ENCODE peak calls at places on chromosomes 13 and 19, in six cellular contexts. M is breast epithelium, P is stomach, Z is endothelial cell of umbilical vein, H is sigmoid colon, D is K562. W is an unnamed sample.

GRCh38 chr19:1945899-1946298 is 4.9 kb downstream of the CSNK1G2 start:
- DNase-seq in P (peak; percentile 40), H (peak; percentile 80), Z (peak; percentile 16), D (peak; percentile 58), M (no peak), W (no peak)

GRCh38 chr19:8585894-8586750 is 8.9 kb upstream of the MYO1F start:
- DNase-seq in M (no peak), H (no peak), Z (no peak), D (peak; percentile 80), P (peak; percentile 61), W (no peak)

GRCh38 chr19:12859546-12859945 is 21.2 kb downstream of the MAST1 start:
- DNase-seq in P (no peak), Z (no peak), M (no peak), H (no peak), D (no peak), W (no peak)

GRCh38 chr19:4181053-4181508 is 1.3 kb downstream of the SIRT6 start:
- DNase-seq in D (peak; percentile 75), Z (no peak), H (no peak), M (no peak), P (no peak), W (no peak)

GRCh38 chr19:40231544-40232424 is 5.3 kb upstream of the CCNP start:
- DNase-seq in Z (no peak), D (peak; percentile 75), P (no peak), M (no peak), H (no peak), W (no peak)

GRCh38 chr13:30164141-30164540 is 143.2 kb downstream of the KATNAL1 start:
- DNase-seq in P (no peak), H (no peak), M (no peak), Z (peak; percentile 56), D (no peak), W (no peak)

GRCh38 chr13:80030491-80030890 is 310.4 kb downstream of the SPRY2 start:
- DNase-seq in P (no peak), Z (peak; percentile 14), D (no peak), M (no peak), H (no peak), W (no peak)

GRCh38 chr13:41613984-41614581 is 156.7 kb downstream of the RGCC start:
- DNase-seq in H (peak; percentile 74), M (no peak), Z (peak; percentile 98), P (no peak), D (no peak), W (no peak)

GRCh38 chr19:35373492-35373891 is 2.6 kb downstream of the GPR42 start:
- DNase-seq in D (no peak), M (no peak), P (no peak), Z (no peak), H (no peak), W (no peak)

GRCh38 chr19:45154064-45154827 is 6.5 kb downstream of the NKPD1 start:
- DNase-seq in M (no peak), H (no peak), Z (peak; percentile 13), D (peak; percentile 85), P (no peak), W (no peak)

GRCh38 chr13:76638160-76638559 is 248.0 kb downstream of the KCTD12 start:
- DNase-seq in P (no peak), D (no peak), H (no peak), M (no peak), Z (no peak), W (no peak)

GRCh38 chr13:70027551-70027950 is 80.1 kb upstream of the ATXN8OS start:
- DNase-seq in H (no peak), M (no peak), Z (no peak), P (no peak), D (no peak), W (no peak)

GRCh38 chr19:11195681-11196080 is 1.7 kb downstream of the KANK2 start:
- DNase-seq in M (no peak), P (no peak), D (no peak), H (no peak), Z (no peak), W (no peak)

GRCh38 chr13:91017031-91017668 is 330.3 kb upstream of the MIR17HG start:
- DNase-seq in M (no peak), P (peak; percentile 28), Z (peak; percentile 12), H (no peak), D (peak; percentile 98), W (no peak)

GRCh38 chr13:37277435-37278144 is 172.1 kb upstream of the CSNK1A1L start:
- DNase-seq in P (no peak), D (no peak), M (no peak), Z (no peak), H (no peak), W (no peak)

GRCh38 chr13:75195479-75196111 is 286.4 kb downstream of the TBC1D4 start:
- DNase-seq in D (no peak), Z (no peak), P (no peak), H (no peak), M (no peak), W (no peak)

GRCh38 chr19:49056101-49056901 is 1.2 kb downstream of the CGB7 start:
- DNase-seq in M (no peak), Z (peak; percentile 62), P (peak; percentile 60), H (no peak), D (peak; percentile 91), W (peak; percentile 51)

GRCh38 chr13:22262328-22262920 is 591.6 kb downstream of the FGF9 start:
- DNase-seq in D (no peak), P (no peak), M (no peak), Z (no peak), H (no peak), W (no peak)

GRCh38 chr19:53898680-53899341 is 10.3 kb upstream of the CACNG7 start:
- DNase-seq in D (peak; percentile 96), M (no peak), P (no peak), H (no peak), Z (no peak), W (no peak)

GRCh38 chr19:6138066-6138465 is 2.6 kb downstream of the ACSBG2 start:
- DNase-seq in H (no peak), M (no peak), Z (no peak), P (no peak), D (no peak), W (no peak)

GRCh38 chr13:40389081-40389641 is 277.3 kb downstream of the FOXO1 start:
- DNase-seq in M (no peak), P (no peak), Z (no peak), D (no peak), H (no peak), W (no peak)

GRCh38 chr19:50036905-50037304 is 11.1 kb downstream of the ZNF473 start:
- DNase-seq in D (no peak), M (no peak), H (no peak), Z (no peak), P (no peak), W (no peak)

GRCh38 chr19:41799444-41800000 is 3.1 kb downstream of the CEACAM3 start:
- DNase-seq in P (no peak), M (no peak), H (no peak), Z (no peak), D (no peak), W (peak; percentile 28)

GRCh38 chr19:42280761-42281174 is 11.7 kb downstream of the CIC start:
- DNase-seq in Z (peak; percentile 39), H (no peak), M (no peak), P (no peak), D (peak; percentile 69), W (no peak)

GRCh38 chr19:15180451-15181390 is 20.1 kb downstream of the NOTCH3 start:
- DNase-seq in M (no peak), D (peak; percentile 90), H (no peak), Z (no peak), P (peak; percentile 70), W (peak; percentile 52)

GRCh38 chr19:28296506-28296905 is 916.4 kb downstream of the UQCRFS1 start:
- DNase-seq in H (no peak), Z (no peak), M (no peak), D (no peak), P (no peak), W (no peak)

GRCh38 chr13:111005364-111005763 is 90.5 kb upstream of the ANKRD10 start:
- DNase-seq in P (no peak), D (no peak), Z (no peak), M (no peak), H (no peak), W (no peak)
- TF ChIP-seq POLR2A in P (no peak), D (no peak), Z (no peak), M (no peak), H (no peak), W (no peak)

GRCh38 chr19:804419-805160 is 7.3 kb downstream of the PTBP1 start:
- DNase-seq in H (no peak), P (no peak), D (no peak), Z (no peak), M (no peak), W (no peak)
- TF ChIP-seq POLR2AphosphoS5 in H (no peak), P (no peak), D (peak; percentile 18), Z (no peak), M (no peak), W (no peak)

DNA sequence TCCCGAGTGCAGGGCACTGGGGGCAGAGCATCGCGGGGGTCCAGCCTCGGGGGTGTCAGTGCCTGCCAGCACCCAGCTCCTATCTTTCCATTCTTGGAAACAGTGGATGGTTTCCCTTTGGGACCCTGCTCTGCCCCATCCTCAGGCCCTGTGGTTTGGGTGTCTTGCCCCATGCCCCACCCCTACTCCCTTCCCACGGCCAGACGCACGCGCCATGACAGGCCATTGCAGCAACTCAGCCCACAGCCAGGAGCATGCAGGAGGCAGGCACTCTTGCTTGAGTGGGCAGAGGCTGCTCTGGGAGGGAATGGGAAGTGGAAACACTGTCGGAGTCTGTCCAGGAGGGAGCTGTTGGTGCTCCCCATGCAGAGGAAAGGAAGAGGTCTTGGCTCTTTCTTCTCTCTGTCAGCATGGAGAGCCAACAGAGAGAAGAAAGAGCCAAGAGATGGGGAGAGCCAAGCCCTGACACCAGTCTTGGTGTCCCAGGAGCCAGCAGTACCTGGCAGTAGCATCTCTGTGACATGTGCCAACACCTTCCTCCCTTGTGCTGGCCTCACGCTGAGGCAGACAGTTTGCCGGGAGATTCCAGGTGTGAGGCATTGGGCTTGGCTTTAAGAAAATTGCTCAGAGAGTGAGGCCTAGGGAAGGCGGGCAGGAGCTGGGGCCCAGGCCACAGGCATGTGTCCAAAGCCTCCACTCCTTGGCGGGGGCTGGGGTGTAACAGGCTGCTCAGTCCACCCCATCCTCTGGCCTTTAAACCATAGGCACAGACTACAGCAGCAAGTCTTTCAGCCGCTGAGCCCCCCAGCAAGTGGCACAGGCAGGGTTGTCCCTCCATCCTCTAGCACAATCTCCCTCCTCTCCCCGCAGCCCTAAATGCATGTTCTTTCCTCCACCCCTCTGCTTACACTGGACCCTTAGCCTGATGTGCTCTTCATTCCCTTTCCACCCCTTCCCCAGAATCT is 86.7 kb upstream of the UQCRFS1 start:
- DNase-seq in D (no peak), P (no peak), H (peak; percentile 40), M (no peak), Z (no peak), W (no peak)
- H3K27me3 ChIP-seq in D (peaks cover 20% of the 10 kb centered on the region), P (no peaks in the 10 kb centered on the region), H (no peaks in the 10 kb centered on the region), M (peaks cover 11% of the 10 kb centered on the region), Z (no peaks in the 10 kb centered on the region), W (no peaks in the 10 kb centered on the region)

DNA sequence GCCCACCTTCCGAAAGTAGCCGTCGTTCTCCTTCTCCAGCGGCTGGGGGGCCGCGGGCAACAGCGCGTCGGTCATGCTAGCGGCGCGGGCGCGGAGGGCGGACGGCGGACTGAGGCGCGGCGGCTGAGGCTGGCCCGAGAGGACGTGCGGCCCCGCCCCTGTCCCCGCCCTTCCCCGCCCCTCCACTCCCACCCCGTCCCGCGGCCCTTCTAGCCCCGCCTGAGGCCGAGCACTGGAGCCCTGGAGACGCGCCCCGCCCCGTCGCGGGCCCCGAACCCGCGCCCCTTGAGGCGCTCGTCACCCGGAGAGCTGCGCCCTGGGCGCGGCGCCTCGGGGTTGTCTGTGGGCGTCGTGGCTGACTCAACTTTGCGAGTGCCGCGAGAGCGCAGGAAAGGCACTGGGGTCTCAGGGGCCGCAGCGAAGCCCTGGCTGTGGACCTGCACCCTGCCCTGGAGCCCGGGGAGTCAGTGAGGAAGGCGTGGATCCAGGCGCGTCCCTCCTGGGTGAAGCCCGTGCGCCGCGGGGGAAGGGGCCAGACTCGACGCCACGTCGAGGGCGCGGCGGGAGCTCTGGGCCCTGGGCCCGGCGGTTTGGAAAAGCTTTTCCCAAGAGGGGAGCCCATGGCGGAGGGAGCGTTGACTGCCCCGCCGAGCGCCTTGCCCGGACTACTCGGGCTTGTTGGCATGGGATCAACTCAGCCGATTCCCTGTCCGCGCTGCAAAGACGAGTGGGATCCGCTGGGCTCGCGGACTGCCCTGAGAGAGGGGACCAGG is at the start of gene RHPN2:
- DNase-seq in M (peak; percentile 69), D (peak; percentile 96), H (peak; percentile 73), P (peak; percentile 81), Z (peak; percentile 57), W (peak; percentile 72)
- TF ChIP-seq POLR2A in M (no peak), D (no peak), H (no peak), P (no peak), Z (no peak), W (peak; percentile 61)

W was measured in prostate gland.